ENCODE peak calls at places on chromosomes 5 and 9, in five cellular contexts. M is hippocampal formation, A is DMS 273 treated with DMSO at 0.1 percent for 48 hours, V is epithelial cell of esophagus, Q is MCF 10A. P is an unnamed sample.

GRCh38 chr5:73172893-73173292 is at the start of gene TMEM174:
- DNase-seq in M (no peak), A (no peak), V (no peak), Q (no peak), P (no peak)

GRCh38 chr5:43049216-43049615 is 9.1 kb upstream of the ANXA2R start:
- DNase-seq in M (no peak), A (no peak), V (no peak), Q (no peak), P (no peak)

GRCh38 chr5:118533166-118533565 is 455.2 kb downstream of the DTWD2 start:
- DNase-seq in M (no peak), A (no peak), V (no peak), Q (no peak), P (no peak)

GRCh38 chr9:129962376-129962765 is 80.6 kb downstream of the FNBP1 start:
- DNase-seq in M (no peak), A (no peak), V (no peak), Q (no peak), P (no peak)

GRCh38 chr5:179606910-179607448 is 16.5 kb downstream of the HNRNPH1 start:
- DNase-seq in M (no peak), A (peak; percentile 72), V (no peak), Q (no peak), P (no peak)

GRCh38 chr9:133333011-133333410 is 3.0 kb downstream of the SURF6 start:
- DNase-seq in M (no peak), A (no peak), V (no peak), Q (no peak), P (no peak)

GRCh38 chr9:118009585-118009984 is 305.4 kb downstream of the TLR4 start:
- DNase-seq in M (no peak), A (no peak), V (no peak), Q (no peak), P (no peak)

GRCh38 chr9:127746959-127747569 is 12.0 kb upstream of the TOR2A start:
- DNase-seq in M (no peak), A (no peak), V (no peak), Q (no peak), P (no peak)

GRCh38 chr5:120293796-120294195 is 170.3 kb upstream of the PRR16 start:
- DNase-seq in M (no peak), A (no peak), V (peak; percentile 81), Q (peak; percentile 66), P (no peak)

GRCh38 chr5:117829646-117830045 is 1158.7 kb downstream of the DTWD2 start:
- DNase-seq in M (no peak), A (no peak), V (no peak), Q (no peak), P (no peak)

GRCh38 chr9:69674741-69675438 is 2.7 kb upstream of the APBA1 start:
- DNase-seq in M (no peak), A (peak; percentile 14), V (peak; percentile 76), Q (peak; percentile 40), P (no peak)